ENCODE peak calls at places on chromosomes 1 and 21, in five cellular contexts. Z is activated effector memory CD4-positive, alpha-beta T cell treated with Interleukin-2 at 50 U/mL for 16 hours; G is HFFc6; C is activated naive CD8-positive, alpha-beta T cell treated with anti-CD3 and anti-CD28 coated beads for 36 hours; M is AG09309. Q is an unnamed sample.

GRCh38 chr21:44615881-44616590 is 4.2 kb downstream of the KRTAP10-8 start:
- DNase-seq in M (no peak), Z (no peak), C (no peak), G (no peak), Q (no peak)

GRCh38 chr21:25313891-25314646 is 293.2 kb downstream of the MRPL39 start:
- DNase-seq in M (no peak), C (no peak), Z (no peak), G (peak), Q (no peak)

GRCh38 chr1:151537112-151537511 is 3.0 kb upstream of the TUFT1 start:
- DNase-seq in G (peak), M (peak), C (no peak), Z (no peak), Q (no peak)

GRCh38 chr1:57422271-57423134 is 1.4 kb downstream of the DAB1 start:
- DNase-seq in Z (no peak), G (no peak), M (no peak), C (no peak), Q (peak)

GRCh38 chr1:67031121-67031520 is 22.8 kb downstream of the SLC35D1 start:
- DNase-seq in M (no peak), G (no peak), C (no peak), Z (no peak), Q (no peak)

GRCh38 chr1:246427611-246428010 is 79.5 kb downstream of the SMYD3 start:
- DNase-seq in C (no peak), Z (no peak), M (no peak), G (peak), Q (no peak)

GRCh38 chr1:36938807-36939206 is 95.5 kb downstream of the GRIK3 start:
- DNase-seq in C (no peak), G (no peak), Z (no peak), M (no peak), Q (no peak)

GRCh38 chr1:64527191-64527590 is 57.3 kb downstream of the CACHD1 start:
- DNase-seq in Z (no peak), M (no peak), G (no peak), C (peak), Q (no peak)

GRCh38 chr1:26889580-26890466 is at the start of gene GPN2:
- DNase-seq in G (peak), C (peak), Z (peak), M (peak), Q (peak)

GRCh38 chr1:174200746-174201145 is 41.4 kb downstream of the RABGAP1L start:
- DNase-seq in C (no peak), M (no peak), G (no peak), Z (no peak), Q (no peak)

GRCh38 chr21:31731112-31731801 is 661 bp downstream of the SCAF4 start:
- DNase-seq in G (no peak), C (peak), Z (peak), M (no peak), Q (no peak)

GRCh38 chr1:210722410-210723081 is 393.8 kb downstream of the HHAT start:
- DNase-seq in C (no peak), M (no peak), Z (no peak), G (no peak), Q (no peak)

GRCh38 chr1:234918216-234918841 is 210.3 kb downstream of the TOMM20 start:
- DNase-seq in G (no peak), C (no peak), Z (no peak), M (no peak), Q (no peak)

GRCh38 chr1:201701831-201702230 is 127.1 kb upstream of the IPO9 start:
- DNase-seq in Z (no peak), M (no peak), C (no peak), G (no peak), Q (no peak)

GRCh38 chr1:77642196-77642595 is 40.3 kb downstream of the ZZZ3 start:
- DNase-seq in Z (no peak), C (no peak), G (no peak), M (no peak), Q (no peak)

GRCh38 chr21:43602277-43603229 is 56.7 kb downstream of the HSF2BP start:
- DNase-seq in M (no peak), Z (no peak), C (no peak), G (no peak), Q (no peak)